ENCODE peak calls at places on chromosomes 12 and 14, in four cellular contexts. X, R, M and A are unnamed samples.

GRCh38 chr14:75515631-75515999 is 6.7 kb upstream of the BATF start:
- ATAC-seq in R (peak), M (peak), X (no peak), A (no peak)

GRCh38 chr14:104195361-104195760 is 57.0 kb downstream of the KIF26A start:
- ATAC-seq in M (no peak), X (no peak), R (no peak), A (no peak)

GRCh38 chr14:25049559-25050493 is at the start of gene STXBP6:
- ATAC-seq in M (peak), X (peak), R (peak), A (peak)

GRCh38 chr14:93317836-93318807 is 14.7 kb downstream of the BTBD7 start:
- ATAC-seq in M (peak), X (no peak), R (peak), A (no peak)

GRCh38 chr14:29584992-29585391 is 342.7 kb downstream of the PRKD1 start:
- ATAC-seq in X (peak), R (peak), M (peak), A (peak)

GRCh38 chr12:102551186-102551585 is 70.8 kb upstream of the IGF1 start:
- ATAC-seq in M (no peak), X (no peak), R (no peak), A (no peak)

GRCh38 chr14:94378527-94379290 is 9.7 kb downstream of the SERPINA1 start:
- ATAC-seq in R (no peak), X (no peak), M (no peak), A (no peak)

GRCh38 chr12:106090586-106091411 is 48.0 kb downstream of the NUAK1 start:
- ATAC-seq in M (peak), X (peak), R (peak), A (peak)

GRCh38 chr12:103635419-103635818 is 48.3 kb downstream of the STAB2 start:
- ATAC-seq in R (no peak), X (no peak), M (no peak), A (no peak)